ENCODE peak calls at places on chromosomes 11 and 22, in seven cellular contexts. Q is psoas muscle, Y is neural progenitor cell, E is HL-60, D is heart left ventricle, I is MCF 10A, X is WTC11. C is an unnamed sample.

GRCh38 chr11:45089251-45089650 is 57.2 kb upstream of the PRDM11 start:
- DNase-seq in I (peak), E (no peak), Q (peak), Y (no peak), D (peak), X (no peak), C (no peak)

GRCh38 chr11:3049430-3050243 is 7.6 kb downstream of the CARS1 start:
- DNase-seq in E (peak), I (peak), X (no peak), Y (no peak), Q (peak), D (peak), C (no peak)

GRCh38 chr11:47979378-47980092 is 824 bp upstream of the PTPRJ start:
- DNase-seq in Q (no peak), I (no peak), Y (no peak), X (peak), D (no peak), E (no peak), C (peak)

GRCh38 chr11:296976-297665 is 2.2 kb downstream of the IFITM5 start:
- DNase-seq in X (peak), E (no peak), Q (peak), I (no peak), Y (no peak), D (no peak), C (no peak)

GRCh38 chr11:61069427-61069826 is 32.9 kb upstream of the CD5 start:
- DNase-seq in Y (no peak), I (no peak), Q (no peak), X (no peak), D (no peak), E (no peak), C (no peak)

GRCh38 chr11:14642873-14643696 is 519 bp upstream of the PDE3B start:
- DNase-seq in Q (no peak), E (no peak), X (no peak), D (no peak), I (no peak), Y (peak), C (no peak)

GRCh38 chr11:131690776-131691557 is 320.6 kb downstream of the NTM start:
- DNase-seq in Q (peak), I (no peak), X (no peak), E (no peak), D (no peak), Y (no peak), C (no peak)

GRCh38 chr11:64089915-64090810 is 54.4 kb downstream of the FLRT1 start:
- DNase-seq in E (no peak), Y (no peak), X (no peak), Q (no peak), D (no peak), I (no peak), C (no peak)

GRCh38 chr11:44149651-44150050 is 54.2 kb downstream of the EXT2 start:
- DNase-seq in I (peak), Q (no peak), Y (no peak), D (no peak), E (no peak), X (no peak), C (no peak)

GRCh38 chr11:128630367-128631230 is 43.2 kb upstream of the ETS1 start:
- DNase-seq in X (peak), Y (peak), Q (peak), I (peak), E (peak), D (peak), C (peak)

GRCh38 chr11:118198370-118198769 is 21.9 kb upstream of the SCN2B start:
- DNase-seq in X (peak), E (peak), Q (peak), Y (peak), I (peak), D (peak), C (peak)

GRCh38 chr22:42680648-42681047 is 31.5 kb upstream of the CYB5R3 start:
- DNase-seq in Y (no peak), X (no peak), D (no peak), I (peak), E (no peak), Q (no peak), C (no peak)

DNA sequence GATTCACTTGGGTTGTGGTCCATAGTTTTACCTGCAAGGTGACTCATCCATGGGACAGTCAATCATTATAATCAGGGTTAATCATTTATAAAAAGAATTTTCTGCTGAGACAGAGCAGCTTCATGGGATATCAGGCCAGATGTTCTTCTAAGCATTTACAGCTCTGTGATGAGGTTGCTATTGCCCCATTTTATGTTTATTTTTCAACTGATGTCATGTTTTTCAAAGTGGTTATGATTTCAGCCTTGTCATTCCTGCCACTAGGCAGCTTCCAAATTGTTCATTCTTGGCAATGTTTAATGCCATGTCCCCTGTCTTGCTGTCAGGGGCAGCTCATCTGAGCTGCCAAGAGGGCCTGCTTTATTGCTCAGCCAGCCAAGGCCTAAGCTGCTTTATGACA is 35.9 kb upstream of the ZBED5 start:
- DNase-seq in X (no peak), Q (no peak), Y (no peak), E (no peak), I (peak), D (no peak), C (no peak)
- TF ChIP-seq CTCF in X (no peak), Q (peak), Y (no peak), E (no peak), I (no peak), D (peak), C (no peak)

GRCh38 chr11:12192796-12193514 is 82.6 kb downstream of the MICAL2 start:
- DNase-seq in Q (no peak), X (no peak), I (no peak), D (no peak), E (no peak), Y (no peak), C (no peak)
- TF ChIP-seq CTCF in Q (no peak), X (no peak), I (no peak), D (no peak), E (no peak), Y (no peak), C (no peak)

GRCh38 chr22:38788846-38789245 is 5.1 kb downstream of the DNAL4 start:
- DNase-seq in Q (no peak), E (no peak), Y (no peak), D (no peak), X (no peak), I (no peak), C (no peak)
- TF ChIP-seq CTCF in Q (no peak), E (no peak), Y (no peak), D (no peak), X (no peak), I (no peak), C (no peak)

GRCh38 chr11:134254433-134254832 is 1.1 kb downstream of the ACAD8 start:
- DNase-seq in E (no peak), Y (no peak), Q (no peak), I (no peak), X (no peak), D (no peak), C (no peak)

GRCh38 chr11:134252539-134253188 is 488 bp downstream of the THYN1 start:
- DNase-seq in X (peak), E (peak), Q (no peak), D (peak), Y (peak), I (no peak), C (peak)

GRCh38 chr11:134257101-134257500 is 3.7 kb downstream of the ACAD8 start:
- DNase-seq in D (no peak), Q (no peak), Y (no peak), X (no peak), I (no peak), E (no peak), C (no peak)

GRCh38 chr11:134250675-134251074 is 2.5 kb downstream of the THYN1 start:
- DNase-seq in Q (no peak), E (peak), I (no peak), D (no peak), Y (no peak), X (no peak), C (no peak)

GRCh38 chr11:134253189-134253993 is at the start of the genes ACAD8 and THYN1:
- DNase-seq in Q (peak), Y (peak), I (peak), X (peak), E (peak), D (peak), C (peak)
- TF ChIP-seq CTCF in Q (peak), Y (no peak), I (no peak), X (no peak), E (no peak), D (peak), C (no peak)

DNA sequence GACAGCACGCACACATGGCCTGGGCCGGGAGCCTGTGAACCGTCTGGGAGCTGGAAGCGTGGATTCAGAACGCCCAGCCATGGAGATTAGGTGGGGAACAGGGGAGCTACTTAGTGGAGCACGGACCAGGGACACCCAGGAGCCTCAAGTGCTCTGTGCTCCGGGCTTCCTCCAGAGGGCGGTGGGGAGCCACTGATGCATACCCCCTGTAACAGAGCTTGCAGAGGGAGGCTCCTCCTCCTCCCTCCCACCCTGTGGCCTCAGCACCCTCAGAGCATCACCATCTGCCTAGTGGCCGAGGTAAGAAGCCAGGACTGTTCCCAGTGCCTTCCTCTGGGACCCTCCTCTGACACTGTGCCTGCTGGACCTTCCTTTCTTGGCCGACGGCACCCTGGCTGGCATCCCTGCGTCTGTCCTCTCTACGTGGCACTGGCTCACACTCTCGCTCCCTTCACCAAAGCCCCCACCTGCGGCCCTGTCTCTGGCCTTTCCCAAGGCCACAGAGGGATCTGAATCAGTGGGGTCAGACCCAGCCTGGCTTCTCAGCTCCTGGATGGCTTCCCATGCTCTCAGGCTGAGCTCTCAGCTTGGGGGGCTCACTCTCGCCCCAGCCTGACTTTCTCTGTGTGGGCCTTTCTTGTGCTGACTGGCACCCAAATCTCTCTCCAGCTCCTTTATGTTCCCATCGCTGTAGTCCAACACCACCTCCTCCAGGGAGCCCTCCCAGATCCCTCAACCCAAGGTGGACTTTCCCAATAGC is 780.9 kb downstream of the BRD1 start:
- DNase-seq in X (peak), E (peak), Y (peak), Q (no peak), D (no peak), I (no peak), C (peak)
- TF ChIP-seq CTCF in X (peak), E (peak), Y (peak), Q (no peak), D (peak), I (no peak), C (peak)

GRCh38 chr11:125364085-125364822 is 131.8 kb downstream of the FEZ1 start:
- DNase-seq in X (no peak), E (no peak), D (no peak), Q (no peak), I (no peak), Y (no peak), C (no peak)
- TF ChIP-seq CTCF in X (peak), E (no peak), D (no peak), Q (no peak), I (no peak), Y (peak), C (no peak)

GRCh38 chr11:126485021-126485781 is 129.7 kb downstream of the ST3GAL4 start:
- DNase-seq in Y (no peak), X (peak), E (no peak), Q (peak), I (no peak), D (no peak), C (no peak)
- TF ChIP-seq CTCF in Y (peak), X (no peak), E (no peak), Q (no peak), I (no peak), D (no peak), C (no peak)

DNA sequence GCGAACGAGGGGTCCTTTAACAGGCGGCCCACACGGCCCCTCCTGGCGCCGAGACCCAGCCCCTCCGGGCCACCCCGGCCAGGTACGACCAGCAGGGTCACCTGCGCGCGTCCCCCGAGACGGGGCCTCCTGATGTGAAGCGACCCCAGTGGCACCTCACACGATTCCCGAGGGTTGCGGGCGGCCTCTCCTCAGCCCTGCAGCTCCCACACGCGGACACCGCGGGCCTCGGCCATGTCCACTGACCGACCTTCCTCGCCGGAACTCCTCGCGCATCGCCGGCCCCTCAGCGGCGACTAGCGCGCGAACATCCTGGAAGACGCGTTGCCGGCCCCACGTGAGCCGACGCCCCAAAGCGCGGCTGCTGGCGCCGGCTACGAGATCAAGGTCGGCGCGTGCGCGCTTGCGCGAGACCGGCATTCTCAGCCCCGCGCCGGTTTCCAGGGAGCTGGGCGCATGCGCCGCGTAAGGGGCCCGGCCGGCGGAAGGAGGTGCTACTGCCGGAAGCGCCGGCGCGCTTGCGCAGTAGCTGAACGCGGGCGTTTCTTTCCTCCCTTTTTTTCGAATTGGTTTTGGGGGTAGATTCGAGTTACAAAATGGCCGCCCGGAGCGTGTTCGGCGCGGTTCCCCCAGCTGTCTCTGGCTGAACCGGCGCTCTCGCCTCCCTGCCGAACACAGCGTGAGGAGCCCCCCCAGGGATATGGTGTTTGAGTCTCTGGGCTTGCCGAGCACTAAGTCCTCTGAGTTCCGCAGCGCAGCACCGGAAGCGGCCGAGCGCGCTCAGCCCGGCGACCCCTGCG is at the start of gene NUP50:
- DNase-seq in D (peak), I (peak), E (peak), X (peak), Y (peak), Q (peak), C (peak)
- TF ChIP-seq CTCF in D (no peak), I (no peak), E (no peak), X (no peak), Y (no peak), Q (peak), C (no peak)

DNA sequence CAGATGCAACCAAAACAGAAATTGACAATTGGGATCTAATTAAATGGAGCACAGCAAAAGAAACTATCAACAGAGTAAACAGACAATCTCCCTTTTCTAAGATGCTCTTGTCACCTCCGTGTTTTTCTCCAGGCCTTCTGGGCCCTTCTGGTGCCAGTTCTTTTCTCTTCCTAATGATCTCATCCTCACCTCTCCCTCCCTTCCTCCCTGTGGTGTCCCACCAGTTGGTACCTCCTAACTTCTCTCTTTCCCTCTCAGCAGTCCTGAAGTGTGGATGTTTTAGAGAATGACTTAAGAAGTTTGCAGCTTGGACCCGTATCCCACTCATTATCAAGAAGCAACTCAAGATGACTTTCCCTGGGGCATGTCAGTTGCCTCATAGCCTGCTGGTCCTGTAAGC is 6.4 kb downstream of the APOBEC3H start:
- DNase-seq in I (no peak), D (no peak), Y (no peak), X (no peak), Q (no peak), E (no peak), C (no peak)
- TF ChIP-seq CTCF in I (no peak), D (no peak), Y (no peak), X (no peak), Q (no peak), E (no peak), C (no peak)